ENCODE peak calls at places on chromosomes 3 and 15, in four cellular contexts. A is CD4-positive, alpha-beta T cell; F is AG04450; Y is ascending aorta. X is an unnamed sample.

GRCh38 chr3:173584093-173584833 is 186.7 kb downstream of the NLGN1 start:
- DNase-seq in Y (no peak), F (no peak), A (no peak), X (no peak)

GRCh38 chr3:37785718-37786117 is 76.0 kb upstream of the CTDSPL start:
- DNase-seq in Y (no peak), F (no peak), A (no peak), X (no peak)

GRCh38 chr3:138440137-138440536 is 5.7 kb downstream of the ESYT3 start:
- DNase-seq in Y (no peak), A (no peak), F (no peak), X (no peak)

GRCh38 chr3:151562901-151563300 is 102.0 kb upstream of the IGSF10 start:
- DNase-seq in Y (no peak), F (no peak), A (no peak), X (no peak)

GRCh38 chr15:32131803-32132202 is 101.5 kb downstream of the CHRNA7 start:
- DNase-seq in A (no peak), Y (no peak), F (no peak), X (no peak)

GRCh38 chr3:56878046-56878445 is 76.3 kb upstream of the ARHGEF3 start:
- DNase-seq in Y (no peak), A (peak), F (no peak), X (no peak)

GRCh38 chr3:127990461-127990860 is 61.8 kb upstream of the SEC61A1 start:
- DNase-seq in F (no peak), A (no peak), Y (no peak), X (no peak)

GRCh38 chr3:14590594-14590993 is 50.5 kb upstream of the GRIP2 start:
- DNase-seq in F (no peak), Y (no peak), A (no peak), X (no peak)

GRCh38 chr3:180278583-180279188 is 241.9 kb upstream of the PEX5L start:
- DNase-seq in A (no peak), Y (no peak), F (no peak), X (no peak)

GRCh38 chr3:24748472-24748871 is 253.8 kb upstream of the THRB start:
- DNase-seq in A (no peak), F (no peak), Y (no peak), X (no peak)

GRCh38 chr3:128438488-128439072 is 28.1 kb downstream of the DNAJB8 start:
- DNase-seq in A (no peak), F (no peak), Y (no peak), X (no peak)

GRCh38 chr3:13707456-13707855 is 158.5 kb downstream of the FBLN2 start:
- DNase-seq in F (no peak), Y (no peak), A (no peak), X (no peak)

GRCh38 chr3:124514681-124515080 is 215.6 kb upstream of the UMPS start:
- DNase-seq in Y (no peak), A (no peak), F (no peak), X (no peak)

GRCh38 chr3:148694116-148694515 is 3.6 kb upstream of the AGTR1 start:
- DNase-seq in Y (no peak), F (no peak), A (no peak), X (no peak)

GRCh38 chr3:94694001-94694400 is 631.1 kb downstream of the NSUN3 start:
- DNase-seq in F (no peak), A (no peak), Y (no peak), X (no peak)

GRCh38 chr3:122498152-122498551 is 16.6 kb downstream of the KPNA1 start:
- DNase-seq in F (no peak), A (no peak), Y (no peak), X (no peak)

GRCh38 chr3:52196977-52197376 is 983 bp upstream of the ALAS1 start:
- DNase-seq in F (no peak), A (no peak), Y (no peak), X (no peak)

GRCh38 chr15:36951747-36952247 is 148.6 kb downstream of the MEIS2 start:
- DNase-seq in Y (no peak), A (no peak), F (no peak), X (peak)

GRCh38 chr3:63333815-63334214 is 55.7 kb downstream of the SYNPR start:
- DNase-seq in F (no peak), A (no peak), Y (no peak), X (no peak)

GRCh38 chr3:14563946-14564539 is 23.9 kb upstream of the GRIP2 start:
- DNase-seq in A (no peak), Y (no peak), F (no peak), X (no peak)

GRCh38 chr15:37098468-37099320 is 1.7 kb downstream of the MEIS2 start:
- DNase-seq in A (no peak), Y (no peak), F (no peak), X (no peak)

GRCh38 chr3:127800508-127800907 is 21.8 kb downstream of the MGLL start:
- DNase-seq in A (no peak), Y (no peak), F (no peak), X (no peak)

GRCh38 chr3:86991482-86991815 is 500 bp upstream of the VGLL3 start:
- DNase-seq in A (no peak), F (no peak), Y (no peak), X (no peak)

GRCh38 chr3:171804618-171805389 is 5.5 kb downstream of the PLD1 start:
- DNase-seq in A (no peak), Y (no peak), F (no peak), X (no peak)

GRCh38 chr15:59273266-59273665 is 66.6 kb downstream of the LDHAL6B start:
- DNase-seq in F (no peak), A (no peak), Y (no peak), X (no peak)

GRCh38 chr15:40093224-40093842 is 15.3 kb downstream of the BMF start:
- DNase-seq in A (no peak), F (no peak), Y (no peak), X (no peak)

GRCh38 chr3:160661660-160662059 is 15.3 kb upstream of the ARL14 start:
- DNase-seq in F (no peak), A (no peak), Y (no peak), X (no peak)

GRCh38 chr15:81785679-81786078 is 260.1 kb downstream of the MEX3B start:
- DNase-seq in Y (no peak), F (no peak), A (no peak), X (no peak)

GRCh38 chr3:109445210-109445609 is 107.9 kb upstream of the DPPA4 start:
- DNase-seq in A (no peak), F (no peak), Y (no peak), X (no peak)
- TF ChIP-seq CTCF in A (no peak), F (no peak), Y (no peak), X (no peak)

GRCh38 chr15:62832231-62832630 is 210.3 kb upstream of the TPM1 start:
- DNase-seq in A (no peak), F (no peak), Y (no peak), X (no peak)

GRCh38 chr15:62833671-62834070 is 208.9 kb upstream of the TPM1 start:
- DNase-seq in A (no peak), F (no peak), Y (no peak), X (no peak)

GRCh38 chr15:62824111-62824737 is 218.3 kb upstream of the TPM1 start:
- DNase-seq in Y (no peak), A (no peak), F (peak), X (no peak)

GRCh38 chr15:62828364-62828763 is 214.2 kb upstream of the TPM1 start:
- DNase-seq in A (no peak), F (no peak), Y (no peak), X (no peak)
- TF ChIP-seq CTCF in A (no peak), F (no peak), Y (no peak), X (no peak)

DNA sequence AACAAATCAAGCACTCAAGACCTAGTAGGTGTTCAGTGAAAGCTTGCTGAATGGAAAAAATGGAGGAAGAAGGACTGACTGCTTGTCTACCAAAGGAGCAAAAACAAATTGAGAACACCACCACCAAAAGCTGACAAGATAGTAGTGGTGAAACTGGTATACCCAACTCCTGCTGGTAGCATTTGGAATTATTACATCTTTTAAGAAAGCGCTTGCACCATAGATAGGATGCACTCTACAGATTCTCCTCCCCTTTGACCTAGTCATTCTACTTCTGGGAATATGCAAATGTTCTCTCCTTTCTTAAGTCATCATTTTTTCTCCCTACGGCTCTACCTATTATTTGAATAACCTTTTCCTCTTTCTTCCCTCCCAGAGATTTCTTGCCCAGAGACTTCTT is 74.8 kb upstream of the TLE3 start:
- DNase-seq in Y (no peak), A (no peak), F (no peak), X (no peak)
- TF ChIP-seq CTCF in Y (no peak), A (no peak), F (no peak), X (no peak)

DNA sequence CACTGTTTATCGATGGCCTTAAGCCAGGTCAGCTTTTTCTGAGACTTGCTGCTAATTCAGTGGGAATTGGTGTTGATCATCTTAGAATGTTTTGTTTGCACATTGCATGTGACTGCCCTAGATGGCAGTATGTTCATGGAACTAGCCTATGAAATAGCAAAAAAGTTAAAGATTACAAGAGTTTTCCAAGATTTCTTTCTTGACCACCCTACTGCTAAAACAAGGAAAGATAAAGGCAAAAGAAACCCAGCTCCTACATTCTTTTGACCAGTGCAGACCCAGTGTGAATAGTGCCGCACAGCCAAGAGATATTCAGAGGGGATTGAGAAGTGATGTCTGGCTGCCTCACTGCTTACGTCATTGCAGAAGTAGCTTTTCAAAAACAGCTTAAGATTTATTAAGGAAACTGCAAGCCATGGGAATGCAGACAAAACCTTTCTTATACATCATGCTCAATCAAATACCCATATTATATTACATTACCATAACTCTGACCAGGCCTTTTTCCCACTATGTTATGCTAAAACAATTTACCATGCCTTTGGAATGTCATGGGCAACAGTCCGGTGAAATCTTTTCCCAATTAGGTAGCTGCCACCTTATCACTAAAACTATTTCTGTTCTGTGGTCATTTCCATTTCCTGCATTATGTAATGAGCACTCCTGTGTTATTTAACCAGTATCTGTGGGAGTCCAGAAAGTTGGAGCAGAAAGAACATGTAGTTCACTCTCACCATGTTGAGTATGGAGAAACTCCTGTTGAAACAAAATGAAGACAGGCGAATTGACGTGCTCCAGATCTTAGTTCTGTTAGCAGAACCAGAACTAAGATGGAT is 6.0 kb downstream of the PHLDB2 start:
- DNase-seq in A (no peak), F (peak), Y (no peak), X (peak)
- TF ChIP-seq CTCF in A (no peak), F (peak), Y (peak), X (peak)

GRCh38 chr15:27250223-27250622 is 279.2 kb downstream of the GABRG3 start:
- DNase-seq in A (no peak), F (no peak), Y (no peak), X (no peak)
- TF ChIP-seq CTCF in A (no peak), F (no peak), Y (no peak), X (no peak)

DNA sequence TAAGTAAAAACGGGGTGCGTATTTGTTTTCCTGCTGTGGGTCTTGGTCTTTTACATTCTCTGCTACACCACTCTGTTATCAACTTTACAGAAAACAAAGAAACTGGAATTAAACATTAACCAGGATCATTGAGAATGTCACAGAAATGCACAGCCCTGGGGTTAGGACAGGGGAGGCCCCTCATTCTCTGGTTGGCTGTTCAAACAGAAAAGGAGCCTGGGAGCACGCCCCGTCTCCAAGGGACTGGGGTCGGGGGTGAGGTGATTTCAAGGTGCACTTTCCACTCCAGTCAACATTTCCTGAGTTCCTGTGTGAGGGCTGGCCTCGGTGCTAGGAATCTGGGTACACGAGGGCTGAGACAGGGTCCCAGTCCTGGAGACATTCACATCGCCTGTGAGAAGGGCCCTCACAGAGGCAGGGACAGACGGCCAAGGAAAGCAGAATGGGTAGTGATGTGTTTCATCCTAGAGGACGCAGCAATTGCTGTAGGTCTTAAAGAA is 30.3 kb downstream of the CPN2 start:
- DNase-seq in F (no peak), A (no peak), Y (no peak), X (no peak)
- TF ChIP-seq CTCF in F (no peak), A (no peak), Y (no peak), X (no peak)

DNA sequence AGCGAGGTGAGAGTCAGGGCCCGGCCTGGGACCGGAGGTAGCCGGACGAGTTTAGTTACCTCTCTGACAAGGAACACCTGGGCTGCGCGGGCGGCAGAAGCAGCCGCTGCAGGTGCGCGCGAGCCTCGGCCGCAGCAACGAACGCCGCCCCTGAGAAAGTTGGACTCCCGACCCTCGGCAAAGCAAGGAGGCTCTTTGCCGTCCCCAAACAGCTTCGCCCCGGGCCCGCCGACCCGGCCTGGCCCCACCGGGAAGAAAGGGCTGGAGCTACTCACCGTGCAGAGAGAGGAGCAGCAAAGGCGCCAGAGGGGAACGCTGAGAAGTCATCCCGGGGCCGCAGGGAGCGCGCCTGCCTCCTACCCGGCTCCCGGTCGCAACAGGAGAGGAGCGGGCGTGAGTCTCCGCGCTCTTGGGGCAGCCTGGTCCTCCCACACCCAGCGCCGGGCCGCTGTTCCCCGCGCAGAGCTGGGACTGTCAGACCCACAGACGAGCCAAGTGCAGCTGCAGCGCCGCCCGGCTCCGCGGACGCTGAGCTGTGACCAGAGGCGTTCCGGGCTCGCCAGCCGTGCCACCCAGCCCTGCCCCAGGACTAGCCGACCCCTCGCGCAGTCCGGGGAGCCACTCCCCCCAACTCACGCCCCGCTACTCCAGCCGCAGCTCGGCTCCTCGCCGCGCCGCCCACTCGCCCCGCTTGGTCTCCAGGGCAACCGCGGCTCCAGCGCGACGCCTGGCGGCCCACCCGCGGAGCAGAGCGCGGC is at the start of gene IGSF11:
- DNase-seq in F (no peak), A (peak), Y (no peak), X (no peak)
- TF ChIP-seq CTCF in F (peak), A (peak), Y (peak), X (no peak)

DNA sequence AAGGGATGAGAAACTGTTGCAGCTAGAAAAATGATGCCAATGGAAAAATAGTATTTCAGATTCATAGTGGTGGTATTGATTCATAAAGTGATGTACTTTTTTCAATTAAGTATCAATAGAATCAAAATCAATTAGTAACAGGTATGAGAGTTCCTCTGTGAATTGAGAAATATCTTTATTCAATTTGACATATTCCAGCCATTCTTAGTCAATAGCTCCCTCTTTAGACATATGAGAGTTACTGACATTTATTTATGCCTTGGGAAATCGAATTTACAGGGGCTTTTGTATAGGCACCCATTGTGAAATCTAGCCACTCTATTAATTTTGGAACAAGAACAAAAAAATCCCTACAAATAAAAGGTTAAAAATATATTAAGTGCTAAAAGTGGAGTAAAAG is 386.9 kb upstream of the CNTN3 start:
- DNase-seq in A (no peak), Y (no peak), F (no peak), X (no peak)
- TF ChIP-seq CTCF in A (no peak), Y (peak), F (peak), X (peak)

DNA sequence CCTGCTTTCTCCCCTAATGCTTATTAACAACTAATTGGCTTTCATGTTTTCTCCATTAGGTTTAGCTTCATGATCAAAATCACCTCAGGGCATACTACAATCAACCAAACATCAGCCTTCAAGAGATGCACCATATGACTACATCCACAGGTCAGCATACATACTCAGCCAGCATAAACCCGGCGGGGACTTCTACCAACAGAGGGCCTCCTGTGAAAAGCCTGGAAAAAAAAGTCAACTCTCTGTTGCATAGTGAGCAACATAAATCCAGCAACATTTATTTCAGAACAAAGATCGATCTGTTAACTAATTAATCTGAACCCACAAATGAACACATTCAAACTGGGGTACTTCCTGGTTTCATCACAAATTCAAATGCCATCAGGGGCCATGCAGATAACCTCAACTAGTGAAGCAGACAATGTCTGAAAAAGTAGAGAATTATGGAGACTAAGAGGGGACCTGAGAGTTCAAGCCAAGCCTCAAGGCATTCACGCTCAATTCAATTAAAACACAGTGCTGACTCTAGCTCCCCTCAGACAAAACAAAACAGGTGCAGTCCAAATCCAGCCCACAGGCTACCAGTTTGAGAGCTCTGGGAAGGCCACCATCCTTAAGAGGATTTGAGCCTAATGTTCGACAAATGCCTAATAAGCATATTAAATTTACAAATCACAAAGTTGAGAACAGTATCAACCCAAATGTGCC is 124.5 kb downstream of the MAGI1 start:
- DNase-seq in Y (no peak), A (no peak), F (no peak), X (no peak)
- TF ChIP-seq CTCF in Y (peak), A (no peak), F (peak), X (peak)

X was measured in BJ.